ENCODE peak calls at places on chromosomes 4 and X, in five cellular contexts. One of them, this sample, is unnamed.

GRCh38 chrX:139932901-139933796 is at the start of gene ATP11C:
- DNase-seq in activated T-cell treated with anti-CD3 and anti-CD28 coated beads, Interleukin-2, amount 50 U/mL, for 48 hours: peak
- DNase-seq in AG20443: peak
- DNase-seq in activated CD8-positive, alpha-beta T cell treated with anti-CD3 and anti-CD28 coated beads, Interleukin-2, amount 10 ng/mL, durations not matched to agents 7 days and 5 days: peak
- DNase-seq in ureter: peak
- DNase-seq in this sample: peak

GRCh38 chr4:858136-858535 is 32.2 kb upstream of the CPLX1 start:
- DNase-seq in activated CD8-positive, alpha-beta T cell treated with anti-CD3 and anti-CD28 coated beads, Interleukin-2, amount 10 ng/mL, durations not matched to agents 7 days and 5 days: no peak
- DNase-seq in activated T-cell treated with anti-CD3 and anti-CD28 coated beads, Interleukin-2, amount 50 U/mL, for 48 hours: no peak
- DNase-seq in AG20443: no peak
- DNase-seq in ureter: no peak
- DNase-seq in this sample: no peak

GRCh38 chrX:72101597-72102037 is 30.1 kb downstream of the RTL5 start:
- DNase-seq in activated CD8-positive, alpha-beta T cell treated with anti-CD3 and anti-CD28 coated beads, Interleukin-2, amount 10 ng/mL, durations not matched to agents 7 days and 5 days: no peak
- DNase-seq in activated T-cell treated with anti-CD3 and anti-CD28 coated beads, Interleukin-2, amount 50 U/mL, for 48 hours: no peak
- DNase-seq in ureter: no peak
- DNase-seq in AG20443: no peak
- DNase-seq in this sample: no peak

GRCh38 chr4:139988863-139989765 is 164.9 kb downstream of the MAML3 start:
- DNase-seq in activated CD8-positive, alpha-beta T cell treated with anti-CD3 and anti-CD28 coated beads, Interleukin-2, amount 10 ng/mL, durations not matched to agents 7 days and 5 days: no peak
- DNase-seq in activated T-cell treated with anti-CD3 and anti-CD28 coated beads, Interleukin-2, amount 50 U/mL, for 48 hours: peak
- DNase-seq in ureter: peak
- DNase-seq in AG20443: peak
- DNase-seq in this sample: peak

GRCh38 chrX:41084044-41084359 is 1.2 kb upstream of the USP9X start:
- DNase-seq in ureter: no peak
- DNase-seq in AG20443: no peak
- DNase-seq in activated T-cell treated with anti-CD3 and anti-CD28 coated beads, Interleukin-2, amount 50 U/mL, for 48 hours: no peak
- DNase-seq in activated CD8-positive, alpha-beta T cell treated with anti-CD3 and anti-CD28 coated beads, Interleukin-2, amount 10 ng/mL, durations not matched to agents 7 days and 5 days: no peak
- DNase-seq in this sample: no peak

GRCh38 chr4:71229477-71230257 is 109.2 kb upstream of the SLC4A4 start:
- DNase-seq in ureter: no peak
- DNase-seq in activated CD8-positive, alpha-beta T cell treated with anti-CD3 and anti-CD28 coated beads, Interleukin-2, amount 10 ng/mL, durations not matched to agents 7 days and 5 days: no peak
- DNase-seq in AG20443: peak
- DNase-seq in activated T-cell treated with anti-CD3 and anti-CD28 coated beads, Interleukin-2, amount 50 U/mL, for 48 hours: no peak
- DNase-seq in this sample: peak

GRCh38 chr4:109990307-109991257 is 77.9 kb downstream of the EGF start:
- DNase-seq in activated T-cell treated with anti-CD3 and anti-CD28 coated beads, Interleukin-2, amount 50 U/mL, for 48 hours: no peak
- DNase-seq in ureter: no peak
- DNase-seq in activated CD8-positive, alpha-beta T cell treated with anti-CD3 and anti-CD28 coated beads, Interleukin-2, amount 10 ng/mL, durations not matched to agents 7 days and 5 days: no peak
- DNase-seq in AG20443: no peak
- DNase-seq in this sample: no peak

GRCh38 chr4:38818441-38818976 is 13.9 kb upstream of the TLR1 start:
- DNase-seq in AG20443: no peak
- DNase-seq in ureter: no peak
- DNase-seq in activated T-cell treated with anti-CD3 and anti-CD28 coated beads, Interleukin-2, amount 50 U/mL, for 48 hours: no peak
- DNase-seq in activated CD8-positive, alpha-beta T cell treated with anti-CD3 and anti-CD28 coated beads, Interleukin-2, amount 10 ng/mL, durations not matched to agents 7 days and 5 days: no peak
- DNase-seq in this sample: no peak

GRCh38 chr4:101501421-101501820 is 154.1 kb upstream of the PPP3CA start:
- DNase-seq in activated CD8-positive, alpha-beta T cell treated with anti-CD3 and anti-CD28 coated beads, Interleukin-2, amount 10 ng/mL, durations not matched to agents 7 days and 5 days: no peak
- DNase-seq in activated T-cell treated with anti-CD3 and anti-CD28 coated beads, Interleukin-2, amount 50 U/mL, for 48 hours: no peak
- DNase-seq in AG20443: no peak
- DNase-seq in ureter: no peak
- DNase-seq in this sample: no peak